ENCODE peak calls at places on chromosomes 1 and 21, in ten cellular contexts. N is AG04450; S is hypothalamus; O is iPS-NIHi11; D is stimulated activated CD4-positive, alpha-beta T cell treated with anti-CD3 and anti-CD28 coated beads, Interleukin-12 subunit alpha, Interleukin-12 subunit beta, amount 100 ng/mL, for 24 hours; A is T-cell; R is CD4-positive, alpha-beta memory T cell; U is PC-3; B is NCI-H2081 treated with DMSO at 0.1 percent for 48 hours; F is CD4-positive, alpha-beta T cell. T is an unnamed sample.

GRCh38 chr1:43839056-43839455 is 94.5 kb upstream of the ARTN start:
- DNase-seq in N (no peak), S (no peak), O (no peak), D (no peak), A (no peak), R (no peak), U (no peak), B (no peak), F (no peak), T (no peak)

GRCh38 chr1:56881417-56881816 is 26.8 kb downstream of the C8A start:
- DNase-seq in N (no peak), S (no peak), O (no peak), D (no peak), A (no peak), R (no peak), U (no peak), B (no peak), F (no peak), T (no peak)

GRCh38 chr1:54971317-54971791 is 9.1 kb upstream of the TMEM61 start:
- DNase-seq in N (no peak), S (no peak), O (no peak), D (no peak), A (no peak), R (no peak), U (peak; percentile 92), B (no peak), F (no peak), T (no peak)

GRCh38 chr21:20999567-21000169 is 1.5 kb downstream of the NCAM2 start:
- DNase-seq in N (no peak), S (peak; percentile 10), O (peak; percentile 53), D (no peak), A (no peak), R (peak; percentile 17), U (peak; percentile 72), B (no peak), F (no peak), T (no peak)

GRCh38 chr1:203179328-203180009 is 3.8 kb upstream of the MYBPH start:
- DNase-seq in N (no peak), S (no peak), O (no peak), D (no peak), A (no peak), R (no peak), U (no peak), B (no peak), F (no peak), T (no peak)

GRCh38 chr1:204241050-204241449 is 27.3 kb upstream of the GOLT1A start:
- DNase-seq in N (no peak), S (no peak), O (no peak), D (no peak), A (no peak), R (no peak), U (no peak), B (no peak), F (no peak), T (no peak)

GRCh38 chr1:2642560-2643413 is 10.0 kb upstream of the MMEL1 start:
- DNase-seq in N (peak; percentile 74), S (peak; percentile 75), O (peak; percentile 98), D (peak; percentile 84), A (peak; percentile 90), R (peak; percentile 95), U (peak; percentile 96), B (peak; percentile 64), F (peak; percentile 90), T (peak; percentile 71)

GRCh38 chr1:6466023-6466422 is at the start of gene TNFRSF25:
- DNase-seq in N (no peak), S (no peak), O (peak; percentile 82), D (peak; percentile 36), A (peak; percentile 40), R (peak; percentile 75), U (no peak), B (no peak), F (peak; percentile 47), T (no peak)

GRCh38 chr1:116165572-116165971 is 54.4 kb downstream of the MAB21L3 start:
- DNase-seq in N (no peak), S (no peak), O (no peak), D (no peak), A (no peak), R (no peak), U (no peak), B (no peak), F (no peak), T (no peak)

GRCh38 chr1:158945061-158945460 is 13.7 kb downstream of the PYHIN1 start:
- DNase-seq in N (no peak), S (no peak), O (no peak), D (no peak), A (no peak), R (no peak), U (no peak), B (no peak), F (no peak), T (no peak)

GRCh38 chr1:101520302-101520701 is 283.5 kb downstream of the S1PR1 start:
- DNase-seq in N (no peak), S (no peak), O (peak; percentile 60), D (no peak), A (no peak), R (peak; percentile 30), U (peak; percentile 67), B (no peak), F (no peak), T (peak; percentile 20)

GRCh38 chr1:2050793-2051682 is 827 bp downstream of the PRKCZ start:
- DNase-seq in N (no peak), S (no peak), O (no peak), D (no peak), A (no peak), R (peak; percentile 16), U (peak; percentile 22), B (no peak), F (no peak), T (no peak)

GRCh38 chr1:12626888-12627287 is 8.9 kb upstream of the DHRS3 start:
- DNase-seq in N (no peak), S (no peak), O (no peak), D (no peak), A (no peak), R (no peak), U (no peak), B (no peak), F (no peak), T (no peak)

GRCh38 chr1:158005249-158005648 is 11.8 kb downstream of the KIRREL1 start:
- DNase-seq in N (no peak), S (no peak), O (no peak), D (no peak), A (no peak), R (no peak), U (no peak), B (no peak), F (no peak), T (no peak)

GRCh38 chr1:203536981-203537455 is 43.1 kb downstream of the OPTC start:
- DNase-seq in N (peak; percentile 41), S (no peak), O (no peak), D (no peak), A (no peak), R (no peak), U (peak; percentile 93), B (no peak), F (no peak), T (no peak)

GRCh38 chr1:52753169-52753568 is 26.9 kb downstream of the ZYG11B start:
- DNase-seq in N (no peak), S (no peak), O (no peak), D (no peak), A (no peak), R (no peak), U (no peak), B (no peak), F (no peak), T (no peak)